ENCODE peak calls at places on chromosomes 6 and 20, in four cellular contexts. R, O, Q and N are unnamed samples.

GRCh38 chr20:50410343-50410742 is 99.8 kb upstream of the PTPN1 start:
- DNase-seq in O (no peak), R (no peak), Q (no peak), N (no peak)

GRCh38 chr20:38193586-38194105 is 28.6 kb upstream of the TGM2 start:
- DNase-seq in Q (no peak), R (no peak), O (no peak), N (no peak)

GRCh38 chr6:136411453-136412354 is 122.1 kb upstream of the BCLAF1 start:
- DNase-seq in O (no peak), Q (no peak), R (no peak), N (no peak)

GRCh38 chr20:35120012-35120701 is 27.0 kb downstream of the EDEM2 start:
- DNase-seq in Q (no peak), R (no peak), O (no peak), N (no peak)

GRCh38 chr20:36532388-36532787 is 8.9 kb upstream of the MYL9 start:
- DNase-seq in O (peak), R (no peak), Q (no peak), N (no peak)

GRCh38 chr20:2946988-2947961 is 74.0 kb downstream of the PTPRA start:
- DNase-seq in Q (no peak), O (no peak), R (no peak), N (no peak)

GRCh38 chr20:55456316-55456940 is 548.9 kb downstream of the CBLN4 start:
- DNase-seq in Q (no peak), R (no peak), O (no peak), N (no peak)

GRCh38 chr6:39143238-39143930 is 28.4 kb upstream of the SAYSD1 start:
- DNase-seq in O (no peak), Q (no peak), R (no peak), N (no peak)

GRCh38 chr6:167285077-167285770 is 5.9 kb upstream of the UNC93A start:
- DNase-seq in R (no peak), Q (no peak), O (no peak), N (no peak)

GRCh38 chr20:48668451-48668946 is 159.3 kb downstream of the PREX1 start:
- DNase-seq in Q (no peak), O (no peak), R (no peak), N (peak)

GRCh38 chr6:157822221-157823000 is 635 bp upstream of the SNX9 start:
- DNase-seq in Q (no peak), R (no peak), O (no peak), N (peak)

GRCh38 chr6:162203287-162203686 is 524.3 kb downstream of the PRKN start:
- DNase-seq in Q (no peak), O (no peak), R (no peak), N (no peak)

GRCh38 chr6:43687437-43688347 is at the start of gene MRPS18A:
- DNase-seq in O (peak), R (peak), Q (peak), N (peak)

GRCh38 chr6:13068558-13069210 is 259.7 kb downstream of the TBC1D7 start:
- DNase-seq in R (no peak), O (no peak), Q (no peak), N (no peak)

GRCh38 chr20:4154958-4155411 is 139.6 kb upstream of the RNF24 start:
- DNase-seq in R (no peak), Q (no peak), O (no peak), N (no peak)

GRCh38 chr6:19860235-19860877 is 23.2 kb downstream of the ID4 start:
- DNase-seq in Q (no peak), R (no peak), O (peak), N (no peak)

GRCh38 chr6:85576479-85576878 is 17.2 kb downstream of the SNX14 start:
- DNase-seq in R (no peak), O (no peak), Q (no peak), N (no peak)

GRCh38 chr20:61954276-61955021 is 111.2 kb downstream of the TAF4 start:
- DNase-seq in Q (peak), R (no peak), O (no peak), N (no peak)

GRCh38 chr6:98846021-98846380 is 11.6 kb downstream of the POU3F2 start:
- DNase-seq in O (no peak), R (no peak), Q (no peak), N (no peak)

GRCh38 chr6:130943738-130944137 is 116.5 kb downstream of the SMLR1 start:
- DNase-seq in O (no peak), Q (no peak), R (no peak), N (no peak)

GRCh38 chr6:14468656-14469321 is 351.2 kb downstream of the CD83 start:
- DNase-seq in Q (no peak), O (no peak), R (no peak), N (no peak)

GRCh38 chr6:139943391-139943790 is 568.9 kb upstream of the CITED2 start:
- DNase-seq in R (no peak), Q (no peak), O (no peak), N (no peak)

GRCh38 chr20:45970646-45971424 is 1.2 kb downstream of the ZNF335 start:
- DNase-seq in Q (peak), O (no peak), R (no peak), N (no peak)

GRCh38 chr20:62739581-62740285 is 31.1 kb downstream of the NTSR1 start:
- DNase-seq in R (no peak), O (no peak), Q (peak), N (no peak)

GRCh38 chr6:112846711-112847110 is 499.6 kb downstream of the RFPL4B start:
- DNase-seq in R (no peak), O (no peak), Q (no peak), N (no peak)

GRCh38 chr6:111653961-111654360 is 48.3 kb upstream of the TRAF3IP2 start:
- DNase-seq in Q (no peak), O (no peak), R (no peak), N (no peak)

GRCh38 chr6:37139223-37139962 is 30.6 kb upstream of the PIM1 start:
- DNase-seq in O (no peak), Q (no peak), R (no peak), N (no peak)

GRCh38 chr6:47221565-47221964 is 88.1 kb downstream of the TNFRSF21 start:
- DNase-seq in O (no peak), R (no peak), Q (no peak), N (no peak)
- H3K27ac ChIP-seq in O (no peak), R (no peak), Q (no peak), N (no peak)

DNA sequence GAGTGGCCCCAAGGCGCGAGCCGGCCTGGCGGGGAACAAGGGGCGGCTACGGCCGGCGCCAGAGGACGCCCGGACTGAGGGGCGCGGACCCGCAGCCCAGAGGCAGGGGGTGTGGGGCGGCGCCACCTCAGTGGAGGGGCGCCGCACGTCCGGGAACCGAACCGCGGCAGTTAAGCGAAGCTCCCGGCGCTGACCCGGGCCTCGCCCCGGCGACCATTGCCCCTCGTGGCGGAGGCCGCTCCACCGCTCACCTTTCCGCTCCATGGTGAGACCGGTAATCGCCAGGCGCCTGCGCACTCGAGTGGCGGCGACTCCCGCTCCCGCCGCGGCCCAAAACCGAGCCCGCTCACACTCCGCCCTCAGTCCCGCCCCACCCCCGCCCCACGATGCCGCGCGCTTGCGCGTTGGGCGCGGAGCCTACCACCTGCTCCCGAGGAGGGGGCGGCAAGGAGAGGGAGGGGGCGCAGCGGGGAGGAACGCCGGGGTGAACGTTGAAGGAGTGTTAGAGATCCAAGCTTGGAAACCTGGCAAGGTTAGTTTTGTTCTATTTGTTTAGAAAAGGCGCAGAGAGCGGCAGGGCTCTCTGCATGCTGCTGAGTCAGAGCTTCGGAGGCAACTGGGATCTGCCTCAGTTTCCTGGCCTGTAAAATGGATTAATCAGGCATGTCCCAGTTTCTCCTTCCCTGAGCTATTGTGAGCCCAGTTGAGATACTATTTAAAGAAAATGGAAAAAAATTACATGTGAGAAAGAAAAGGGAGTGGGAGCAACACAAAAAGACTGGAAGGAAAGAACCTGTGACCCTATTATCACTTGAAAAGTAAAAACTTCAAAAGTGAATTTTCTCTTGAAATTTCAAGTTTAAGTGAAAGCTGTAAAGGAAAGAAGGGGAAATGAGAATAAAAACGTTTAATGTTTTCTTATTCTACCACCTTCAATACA is at the start of gene SRPK1:
- DNase-seq in R (peak), O (peak), Q (peak), N (peak)
- TF ChIP-seq POLR2A in R (peak), O (peak), Q (peak), N (no peak)

DNA sequence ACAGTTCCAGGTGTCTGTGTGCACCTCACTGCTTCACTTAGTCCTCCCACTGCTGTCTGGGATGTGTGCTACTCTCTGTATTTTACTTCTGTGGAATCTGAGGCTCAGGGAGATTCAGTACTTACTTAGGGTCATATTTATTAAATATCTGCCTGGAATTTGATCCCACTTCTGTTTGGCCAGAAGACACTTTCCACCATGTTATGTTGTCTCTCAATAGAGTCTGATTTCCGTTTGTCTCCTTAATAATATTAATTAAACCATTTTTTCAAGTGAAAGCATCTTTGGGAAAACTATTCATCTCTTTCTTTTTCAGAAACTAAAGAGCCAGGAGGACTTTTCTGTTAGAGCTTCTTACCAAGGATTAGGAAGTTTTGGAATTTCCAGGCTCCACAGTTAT is 156.7 kb upstream of the RALGAPA2 start:
- DNase-seq in Q (no peak), R (no peak), O (no peak), N (no peak)
- H3K27ac ChIP-seq in Q (no peak), R (no peak), O (no peak), N (no peak)

DNA sequence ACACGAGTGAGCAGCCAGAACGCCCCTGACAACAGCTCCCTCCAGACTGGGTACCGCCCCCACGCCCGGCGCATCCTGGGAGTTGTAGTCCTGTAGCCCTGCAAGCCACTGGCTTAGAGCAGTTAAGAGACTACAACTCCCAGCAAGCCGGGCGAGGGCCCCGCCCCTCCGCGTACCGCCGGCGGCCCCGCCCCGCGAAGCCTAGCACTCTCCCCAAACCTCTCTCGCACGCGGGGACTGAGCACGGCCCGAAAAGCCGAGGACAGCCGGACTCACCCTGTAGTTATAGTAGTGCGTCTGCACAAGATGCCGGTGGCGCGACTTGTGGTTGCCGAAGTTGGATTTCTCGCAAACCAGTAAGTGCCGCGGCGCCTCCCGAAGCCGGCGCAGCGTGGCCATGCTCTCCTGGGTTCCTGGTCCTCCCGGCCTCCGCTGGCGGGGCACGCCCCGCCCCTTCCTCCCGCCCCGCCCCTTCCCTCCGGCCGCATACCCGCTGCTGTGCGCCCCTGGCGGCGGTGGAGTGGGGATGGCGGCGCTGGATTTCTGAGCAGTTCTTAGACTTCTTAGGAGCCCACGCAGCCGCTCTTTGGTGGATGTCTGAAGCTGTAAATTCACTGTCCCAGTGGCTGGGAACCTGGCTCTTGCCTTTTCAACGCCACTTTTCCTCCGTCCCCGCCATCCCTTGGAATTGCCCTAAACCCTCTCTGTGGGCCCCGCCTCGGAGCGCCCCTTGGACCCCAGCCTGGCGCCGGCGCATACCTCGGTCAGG is at the start of gene RPP40:
- DNase-seq in Q (peak), O (peak), R (peak), N (peak)
- TF ChIP-seq POLR2A in Q (no peak), O (peak), R (no peak), N (peak)

GRCh38 chr6:163241668-163242067 is 172.8 kb upstream of the QKI start:
- DNase-seq in R (no peak), O (no peak), Q (no peak), N (no peak)
- H3K27ac ChIP-seq in R (no peak), O (no peak), Q (no peak), N (no peak)